ENCODE peak calls at places on chromosome 18, in four cellular contexts. One of them, this sample, is unnamed.

GRCh38 chr18:38453880-38454279 is 888.3 kb upstream of the CELF4 start:
- DNase-seq in T-helper 9 cell: no peak
- DNase-seq in GM18507: no peak
- DNase-seq in type B pancreatic cell: no peak
- DNase-seq in this sample: no peak

GRCh38 chr18:63253428-63254372 is 65.9 kb downstream of the BCL2 start:
- DNase-seq in T-helper 9 cell: no peak
- DNase-seq in GM18507: no peak
- DNase-seq in type B pancreatic cell: no peak
- DNase-seq in this sample: no peak

GRCh38 chr18:3985030-3985429 is 470.1 kb downstream of the DLGAP1 start:
- DNase-seq in T-helper 9 cell: no peak
- DNase-seq in GM18507: no peak
- DNase-seq in type B pancreatic cell: no peak
- DNase-seq in this sample: no peak

GRCh38 chr18:9115984-9116383 is 13.5 kb downstream of the NDUFV2 start:
- DNase-seq in T-helper 9 cell: no peak
- DNase-seq in GM18507: no peak
- DNase-seq in type B pancreatic cell: no peak
- DNase-seq in this sample: no peak

GRCh38 chr18:12391487-12392136 is 14.6 kb upstream of the AFG3L2 start:
- DNase-seq in T-helper 9 cell: peak
- DNase-seq in GM18507: no peak
- DNase-seq in type B pancreatic cell: no peak
- DNase-seq in this sample: peak

GRCh38 chr18:9392726-9393125 is 58.2 kb downstream of the TWSG1 start:
- DNase-seq in T-helper 9 cell: no peak
- DNase-seq in GM18507: no peak
- DNase-seq in type B pancreatic cell: no peak
- DNase-seq in this sample: no peak

GRCh38 chr18:6488956-6489355 is 74.2 kb upstream of the L3MBTL4 start:
- DNase-seq in T-helper 9 cell: no peak
- DNase-seq in GM18507: no peak
- DNase-seq in type B pancreatic cell: no peak
- DNase-seq in this sample: no peak

GRCh38 chr18:715626-716025 is 3.2 kb upstream of the ENOSF1 start:
- DNase-seq in T-helper 9 cell: no peak
- DNase-seq in GM18507: no peak
- DNase-seq in type B pancreatic cell: no peak
- DNase-seq in this sample: no peak

GRCh38 chr18:50092250-50092780 is 102.6 kb downstream of the MYO5B start:
- DNase-seq in T-helper 9 cell: no peak
- DNase-seq in GM18507: no peak
- DNase-seq in type B pancreatic cell: no peak
- DNase-seq in this sample: no peak

GRCh38 chr18:12359515-12359927 is 17.5 kb downstream of the AFG3L2 start:
- DNase-seq in T-helper 9 cell: no peak
- DNase-seq in GM18507: no peak
- DNase-seq in type B pancreatic cell: no peak
- DNase-seq in this sample: no peak